ENCODE peak calls at places on chromosome 12, in nine cellular contexts. One of them, this sample, is unnamed.

GRCh38 chr12:132289356-132290202 is 39.8 kb downstream of the GALNT9 start:
- DNase-seq in psoas muscle: peak; percentile 45
- DNase-seq in body of pancreas: no peak
- DNase-seq in tibial artery: no peak
- DNase-seq in neural progenitor cell: peak; percentile 76
- DNase-seq in GM23338: no peak
- DNase-seq in esophagus squamous epithelium: no peak
- DNase-seq in fibroblast of lung: no peak
- DNase-seq in PC-3: peak; percentile 68
- DNase-seq in this sample: no peak

GRCh38 chr12:2719405-2719804 is 75.4 kb upstream of the FKBP4 start:
- DNase-seq in tibial artery: no peak
- DNase-seq in PC-3: no peak
- DNase-seq in body of pancreas: no peak
- DNase-seq in esophagus squamous epithelium: no peak
- DNase-seq in GM23338: no peak
- DNase-seq in fibroblast of lung: no peak
- DNase-seq in psoas muscle: no peak
- DNase-seq in neural progenitor cell: no peak
- DNase-seq in this sample: no peak

GRCh38 chr12:31584782-31585181 is 6.2 kb downstream of the DENND5B start:
- DNase-seq in neural progenitor cell: no peak
- DNase-seq in PC-3: no peak
- DNase-seq in fibroblast of lung: no peak
- DNase-seq in body of pancreas: no peak
- DNase-seq in GM23338: no peak
- DNase-seq in esophagus squamous epithelium: no peak
- DNase-seq in psoas muscle: no peak
- DNase-seq in tibial artery: no peak
- DNase-seq in this sample: no peak

GRCh38 chr12:86143162-86143561 is 113.0 kb downstream of the MGAT4C start:
- DNase-seq in body of pancreas: no peak
- DNase-seq in fibroblast of lung: no peak
- DNase-seq in PC-3: no peak
- DNase-seq in esophagus squamous epithelium: no peak
- DNase-seq in neural progenitor cell: no peak
- DNase-seq in psoas muscle: no peak
- DNase-seq in tibial artery: no peak
- DNase-seq in GM23338: no peak
- DNase-seq in this sample: no peak

GRCh38 chr12:3727877-3728632 is 24.9 kb downstream of the CRACR2A start:
- DNase-seq in neural progenitor cell: peak; percentile 20
- DNase-seq in esophagus squamous epithelium: no peak
- DNase-seq in psoas muscle: no peak
- DNase-seq in tibial artery: no peak
- DNase-seq in PC-3: no peak
- DNase-seq in GM23338: peak; percentile 14
- DNase-seq in body of pancreas: no peak
- DNase-seq in fibroblast of lung: peak; percentile 54
- DNase-seq in this sample: no peak

GRCh38 chr12:123479442-123480180 is 21.7 kb downstream of the SNRNP35 start:
- DNase-seq in neural progenitor cell: no peak
- DNase-seq in tibial artery: peak; percentile 74
- DNase-seq in esophagus squamous epithelium: no peak
- DNase-seq in GM23338: no peak
- DNase-seq in fibroblast of lung: no peak
- DNase-seq in body of pancreas: no peak
- DNase-seq in PC-3: no peak
- DNase-seq in psoas muscle: peak; percentile 68
- DNase-seq in this sample: no peak

GRCh38 chr12:87809916-87810315 is 219.3 kb downstream of the C12orf50 start:
- DNase-seq in psoas muscle: no peak
- DNase-seq in neural progenitor cell: no peak
- DNase-seq in GM23338: no peak
- DNase-seq in esophagus squamous epithelium: no peak
- DNase-seq in body of pancreas: no peak
- DNase-seq in fibroblast of lung: peak; percentile 77
- DNase-seq in PC-3: no peak
- DNase-seq in tibial artery: no peak
- DNase-seq in this sample: no peak

GRCh38 chr12:25960176-25960575 is 1.7 kb downstream of the RASSF8 start:
- DNase-seq in PC-3: peak; percentile 76
- DNase-seq in body of pancreas: no peak
- DNase-seq in esophagus squamous epithelium: no peak
- DNase-seq in fibroblast of lung: peak; percentile 50
- DNase-seq in GM23338: peak; percentile 39
- DNase-seq in tibial artery: no peak
- DNase-seq in neural progenitor cell: peak; percentile 44
- DNase-seq in psoas muscle: no peak
- DNase-seq in this sample: peak; percentile 39

GRCh38 chr12:116559330-116560080 is at the start of gene MAP1LC3B2:
- DNase-seq in fibroblast of lung: peak; percentile 84
- DNase-seq in PC-3: peak; percentile 74
- DNase-seq in body of pancreas: peak; percentile 60
- DNase-seq in GM23338: peak; percentile 28
- DNase-seq in esophagus squamous epithelium: peak; percentile 68
- DNase-seq in tibial artery: no peak
- DNase-seq in neural progenitor cell: peak; percentile 30
- DNase-seq in psoas muscle: peak; percentile 66
- DNase-seq in this sample: peak; percentile 30

GRCh38 chr12:131828671-131829350 is 618 bp downstream of the MMP17 start:
- DNase-seq in tibial artery: no peak
- DNase-seq in GM23338: peak; percentile 62
- DNase-seq in body of pancreas: no peak
- DNase-seq in fibroblast of lung: no peak
- DNase-seq in psoas muscle: peak; percentile 69
- DNase-seq in PC-3: peak; percentile 43
- DNase-seq in esophagus squamous epithelium: no peak
- DNase-seq in neural progenitor cell: peak; percentile 30
- DNase-seq in this sample: no peak

GRCh38 chr12:89448526-89448925 is 76.1 kb downstream of the GALNT4 start:
- DNase-seq in neural progenitor cell: no peak
- DNase-seq in psoas muscle: no peak
- DNase-seq in body of pancreas: no peak
- DNase-seq in tibial artery: no peak
- DNase-seq in fibroblast of lung: no peak
- DNase-seq in PC-3: no peak
- DNase-seq in GM23338: no peak
- DNase-seq in esophagus squamous epithelium: no peak
- DNase-seq in this sample: no peak

GRCh38 chr12:15772405-15773018 is 16.7 kb downstream of the EPS8 start:
- DNase-seq in body of pancreas: no peak
- DNase-seq in fibroblast of lung: peak; percentile 53
- DNase-seq in GM23338: peak; percentile 65
- DNase-seq in psoas muscle: no peak
- DNase-seq in neural progenitor cell: peak; percentile 39
- DNase-seq in tibial artery: no peak
- DNase-seq in esophagus squamous epithelium: no peak
- DNase-seq in PC-3: peak; percentile 32
- DNase-seq in this sample: no peak

GRCh38 chr12:15774819-15775218 is 14.4 kb downstream of the EPS8 start:
- DNase-seq in fibroblast of lung: peak; percentile 75
- DNase-seq in GM23338: no peak
- DNase-seq in psoas muscle: no peak
- DNase-seq in neural progenitor cell: no peak
- DNase-seq in body of pancreas: no peak
- DNase-seq in esophagus squamous epithelium: no peak
- DNase-seq in PC-3: no peak
- DNase-seq in tibial artery: no peak
- DNase-seq in this sample: no peak

GRCh38 chr12:15770581-15770980 is 18.6 kb downstream of the EPS8 start:
- DNase-seq in body of pancreas: no peak
- DNase-seq in tibial artery: no peak
- DNase-seq in GM23338: no peak
- DNase-seq in fibroblast of lung: no peak
- DNase-seq in neural progenitor cell: no peak
- DNase-seq in PC-3: no peak
- DNase-seq in psoas muscle: no peak
- DNase-seq in esophagus squamous epithelium: no peak
- DNase-seq in this sample: no peak

GRCh38 chr12:15767301-15767700 is 21.9 kb downstream of the EPS8 start:
- DNase-seq in GM23338: no peak
- DNase-seq in esophagus squamous epithelium: no peak
- DNase-seq in psoas muscle: no peak
- DNase-seq in body of pancreas: no peak
- DNase-seq in fibroblast of lung: no peak
- DNase-seq in PC-3: no peak
- DNase-seq in tibial artery: no peak
- DNase-seq in neural progenitor cell: no peak
- DNase-seq in this sample: no peak

GRCh38 chr12:15770021-15770420 is 19.2 kb downstream of the EPS8 start:
- DNase-seq in psoas muscle: no peak
- DNase-seq in body of pancreas: no peak
- DNase-seq in neural progenitor cell: no peak
- DNase-seq in PC-3: no peak
- DNase-seq in fibroblast of lung: no peak
- DNase-seq in esophagus squamous epithelium: no peak
- DNase-seq in tibial artery: no peak
- DNase-seq in GM23338: no peak
- DNase-seq in this sample: no peak
- H3K27ac ChIP-seq in psoas muscle: no peak overlapping the region
- H3K27ac ChIP-seq in body of pancreas: no peak overlapping the region
- H3K27ac ChIP-seq in neural progenitor cell: no peak overlapping the region
- H3K27ac ChIP-seq in PC-3: no peak overlapping the region
- H3K27ac ChIP-seq in fibroblast of lung: no peak overlapping the region
- H3K27ac ChIP-seq in esophagus squamous epithelium: no peak overlapping the region
- H3K27ac ChIP-seq in tibial artery: no peak overlapping the region
- H3K27ac ChIP-seq in GM23338: no peak overlapping the region
- H3K27ac ChIP-seq in this sample: peak overlapping the region; percentile 34

GRCh38 chr12:78885466-78885865 is 20.9 kb downstream of the SYT1 start:
- DNase-seq in esophagus squamous epithelium: no peak
- DNase-seq in body of pancreas: no peak
- DNase-seq in psoas muscle: no peak
- DNase-seq in neural progenitor cell: peak; percentile 50
- DNase-seq in fibroblast of lung: no peak
- DNase-seq in GM23338: peak; percentile 64
- DNase-seq in PC-3: no peak
- DNase-seq in tibial artery: no peak
- DNase-seq in this sample: no peak

GRCh38 chr12:78878866-78879265 is 14.3 kb downstream of the SYT1 start:
- DNase-seq in body of pancreas: no peak
- DNase-seq in PC-3: no peak
- DNase-seq in neural progenitor cell: no peak
- DNase-seq in esophagus squamous epithelium: no peak
- DNase-seq in fibroblast of lung: no peak
- DNase-seq in tibial artery: no peak
- DNase-seq in psoas muscle: no peak
- DNase-seq in GM23338: no peak
- DNase-seq in this sample: no peak

GRCh38 chr12:78878447-78878846 is 13.9 kb downstream of the SYT1 start:
- DNase-seq in fibroblast of lung: no peak
- DNase-seq in GM23338: no peak
- DNase-seq in PC-3: peak; percentile 16
- DNase-seq in psoas muscle: no peak
- DNase-seq in neural progenitor cell: no peak
- DNase-seq in esophagus squamous epithelium: no peak
- DNase-seq in tibial artery: no peak
- DNase-seq in body of pancreas: no peak
- DNase-seq in this sample: no peak

GRCh38 chr12:78880078-78880477 is 15.5 kb downstream of the SYT1 start:
- DNase-seq in body of pancreas: no peak
- DNase-seq in neural progenitor cell: peak; percentile 63
- DNase-seq in psoas muscle: no peak
- DNase-seq in GM23338: peak; percentile 79
- DNase-seq in esophagus squamous epithelium: no peak
- DNase-seq in fibroblast of lung: no peak
- DNase-seq in tibial artery: no peak
- DNase-seq in PC-3: peak; percentile 18
- DNase-seq in this sample: no peak
- H3K27ac ChIP-seq in body of pancreas: no peak overlapping the region
- H3K27ac ChIP-seq in neural progenitor cell: peak overlapping the region; percentile 17
- H3K27ac ChIP-seq in psoas muscle: no peak overlapping the region
- H3K27ac ChIP-seq in GM23338: peak overlapping the region; percentile 88
- H3K27ac ChIP-seq in esophagus squamous epithelium: no peak overlapping the region
- H3K27ac ChIP-seq in fibroblast of lung: no peak overlapping the region
- H3K27ac ChIP-seq in tibial artery: no peak overlapping the region
- H3K27ac ChIP-seq in PC-3: no peak overlapping the region
- H3K27ac ChIP-seq in this sample: no peak overlapping the region

DNA sequence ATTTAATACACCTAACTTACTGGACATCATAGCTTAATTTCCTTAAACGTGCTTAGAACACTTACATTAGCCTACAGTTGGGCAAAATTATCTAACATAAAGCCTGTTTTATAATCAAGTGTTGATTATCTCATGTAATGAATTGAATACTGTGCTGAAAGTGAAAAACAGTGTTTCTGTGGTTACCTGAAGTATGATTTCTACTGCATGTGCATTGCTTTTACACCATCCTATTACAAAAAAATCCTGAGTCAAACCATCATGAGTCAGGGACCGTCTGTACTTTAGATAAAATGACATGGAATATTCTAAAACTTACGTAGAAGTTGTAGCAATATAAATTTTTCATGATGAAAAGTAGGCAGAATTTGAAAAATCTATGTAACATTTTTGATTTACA is 32.8 kb downstream of the TBC1D15 start:
- DNase-seq in neural progenitor cell: no peak
- DNase-seq in esophagus squamous epithelium: no peak
- DNase-seq in GM23338: no peak
- DNase-seq in psoas muscle: no peak
- DNase-seq in fibroblast of lung: no peak
- DNase-seq in body of pancreas: no peak
- DNase-seq in tibial artery: no peak
- DNase-seq in PC-3: no peak
- DNase-seq in this sample: no peak
- H3K27ac ChIP-seq in neural progenitor cell: no peak overlapping the region
- H3K27ac ChIP-seq in esophagus squamous epithelium: no peak overlapping the region
- H3K27ac ChIP-seq in GM23338: no peak overlapping the region
- H3K27ac ChIP-seq in psoas muscle: no peak overlapping the region
- H3K27ac ChIP-seq in fibroblast of lung: no peak overlapping the region
- H3K27ac ChIP-seq in body of pancreas: no peak overlapping the region
- H3K27ac ChIP-seq in tibial artery: no peak overlapping the region
- H3K27ac ChIP-seq in PC-3: no peak overlapping the region
- H3K27ac ChIP-seq in this sample: no peak overlapping the region

GRCh38 chr12:121289962-121290361 is 6.5 kb downstream of the CAMKK2 start:
- DNase-seq in GM23338: no peak
- DNase-seq in tibial artery: no peak
- DNase-seq in esophagus squamous epithelium: no peak
- DNase-seq in psoas muscle: no peak
- DNase-seq in fibroblast of lung: no peak
- DNase-seq in neural progenitor cell: no peak
- DNase-seq in PC-3: no peak
- DNase-seq in body of pancreas: no peak
- DNase-seq in this sample: no peak

GRCh38 chr12:121287267-121287954 is 9.1 kb downstream of the CAMKK2 start:
- DNase-seq in esophagus squamous epithelium: no peak
- DNase-seq in psoas muscle: no peak
- DNase-seq in body of pancreas: no peak
- DNase-seq in PC-3: no peak
- DNase-seq in tibial artery: no peak
- DNase-seq in neural progenitor cell: no peak
- DNase-seq in GM23338: no peak
- DNase-seq in fibroblast of lung: peak; percentile 77
- DNase-seq in this sample: no peak

GRCh38 chr12:121290410-121290809 is 6.1 kb downstream of the CAMKK2 start:
- DNase-seq in esophagus squamous epithelium: no peak
- DNase-seq in PC-3: no peak
- DNase-seq in fibroblast of lung: no peak
- DNase-seq in body of pancreas: no peak
- DNase-seq in tibial artery: no peak
- DNase-seq in GM23338: no peak
- DNase-seq in psoas muscle: no peak
- DNase-seq in neural progenitor cell: no peak
- DNase-seq in this sample: no peak

GRCh38 chr12:121288941-121289340 is 7.6 kb downstream of the CAMKK2 start:
- DNase-seq in fibroblast of lung: peak; percentile 55
- DNase-seq in PC-3: no peak
- DNase-seq in GM23338: no peak
- DNase-seq in neural progenitor cell: no peak
- DNase-seq in tibial artery: no peak
- DNase-seq in esophagus squamous epithelium: no peak
- DNase-seq in body of pancreas: no peak
- DNase-seq in psoas muscle: no peak
- DNase-seq in this sample: peak; percentile 87

GRCh38 chr12:121288158-121288848 is 8.2 kb downstream of the CAMKK2 start:
- DNase-seq in esophagus squamous epithelium: no peak
- DNase-seq in GM23338: no peak
- DNase-seq in psoas muscle: no peak
- DNase-seq in neural progenitor cell: no peak
- DNase-seq in tibial artery: no peak
- DNase-seq in fibroblast of lung: no peak
- DNase-seq in body of pancreas: no peak
- DNase-seq in PC-3: no peak
- DNase-seq in this sample: no peak
- H3K27ac ChIP-seq in esophagus squamous epithelium: peak overlapping the region; percentile 36
- H3K27ac ChIP-seq in GM23338: peak overlapping the region; percentile 36
- H3K27ac ChIP-seq in psoas muscle: no peak overlapping the region
- H3K27ac ChIP-seq in neural progenitor cell: no peak overlapping the region
- H3K27ac ChIP-seq in tibial artery: peak overlapping the region; percentile 46
- H3K27ac ChIP-seq in fibroblast of lung: no peak overlapping the region
- H3K27ac ChIP-seq in body of pancreas: no peak overlapping the region
- H3K27ac ChIP-seq in PC-3: no peak overlapping the region
- H3K27ac ChIP-seq in this sample: peak overlapping the region; percentile 44